ENCODE peak calls at places on chromosomes 13 and 19, in eight cellular contexts. K is IMR-90, G is GM12878, W is neural progenitor cell, F is MM.1S, Y is PC-3, R is fibroblast of lung, V is Karpas-422. D is an unnamed sample. For H3K27me3, the result is how much of the 10 kb centered on the place peaks cover.

GRCh38 chr19:5308471-5309437 is 31.9 kb downstream of the PTPRS start:
- DNase-seq in K (peak), G (no peak), W (no peak), F (no peak), Y (no peak), R (peak), V (no peak), D (no peak)

GRCh38 chr13:36986462-36987240 is 12.5 kb downstream of the ALG5 start:
- DNase-seq in K (peak), G (no peak), W (no peak), F (no peak), Y (no peak), R (no peak), V (no peak), D (no peak)

GRCh38 chr19:53957448-53958167 is 5.1 kb upstream of the CACNG8 start:
- DNase-seq in K (no peak), G (no peak), W (no peak), F (no peak), Y (peak), R (no peak), V (no peak), D (no peak)

GRCh38 chr13:31321457-31321856 is 121.7 kb downstream of the B3GLCT start:
- DNase-seq in K (no peak), G (no peak), W (no peak), F (no peak), Y (no peak), R (no peak), V (no peak), D (no peak)

GRCh38 chr13:80871481-80871880 is 530.6 kb upstream of the SPRY2 start:
- DNase-seq in K (no peak), G (no peak), W (no peak), F (no peak), Y (peak), R (peak), V (no peak), D (no peak)

GRCh38 chr19:35090795-35091214 is 24.8 kb upstream of the FXYD3 start:
- DNase-seq in K (no peak), G (no peak), W (peak), F (peak), Y (no peak), R (peak), V (no peak), D (no peak)

GRCh38 chr19:55112781-55113569 is 4.5 kb downstream of the PPP1R12C start:
- DNase-seq in K (no peak), G (no peak), W (no peak), F (no peak), Y (no peak), R (no peak), V (peak), D (no peak)

GRCh38 chr19:518292-519231 is 11.3 kb downstream of the TPGS1 start:
- DNase-seq in K (peak), G (no peak), W (peak), F (no peak), Y (no peak), R (no peak), V (no peak), D (no peak)

GRCh38 chr19:3655402-3656072 is 28.9 kb upstream of the CACTIN start:
- DNase-seq in K (peak), G (no peak), W (no peak), F (no peak), Y (peak), R (peak), V (peak), D (no peak)

GRCh38 chr13:96229356-96229755 is 139.4 kb downstream of the HS6ST3 start:
- DNase-seq in K (no peak), G (no peak), W (peak), F (peak), Y (peak), R (no peak), V (peak), D (no peak)

GRCh38 chr19:4328243-4328990 is 10.2 kb downstream of the STAP2 start:
- DNase-seq in K (peak), G (peak), W (peak), F (peak), Y (no peak), R (peak), V (peak), D (peak)

GRCh38 chr13:37381502-37381901 is 217.1 kb downstream of the POSTN start:
- DNase-seq in K (no peak), G (no peak), W (no peak), F (no peak), Y (no peak), R (peak), V (no peak), D (no peak)

GRCh38 chr19:23686622-23687423 is at the start of gene ZNF675:
- DNase-seq in K (peak), G (peak), W (peak), F (peak), Y (peak), R (peak), V (peak), D (peak)

GRCh38 chr19:7849631-7850428 is 19.8 kb downstream of the EVI5L start:
- DNase-seq in K (no peak), G (no peak), W (no peak), F (no peak), Y (peak), R (no peak), V (no peak), D (no peak)

GRCh38 chr13:94595006-94595942 is 678 bp downstream of the TGDS start:
- DNase-seq in K (peak), G (no peak), W (peak), F (peak), Y (peak), R (peak), V (peak), D (peak)

GRCh38 chr19:41226053-41226873 is 7.2 kb downstream of the AXL start:
- DNase-seq in K (peak), G (no peak), W (peak), F (no peak), Y (peak), R (peak), V (no peak), D (no peak)

GRCh38 chr19:1851581-1852293 is 3.5 kb upstream of the REXO1 start:
- DNase-seq in K (no peak), G (no peak), W (no peak), F (no peak), Y (no peak), R (no peak), V (no peak), D (peak)

GRCh38 chr19:3124630-3125029 is 11.2 kb upstream of the GNA15 start:
- DNase-seq in K (no peak), G (no peak), W (no peak), F (no peak), Y (no peak), R (no peak), V (no peak), D (no peak)

GRCh38 chr13:113187263-113187669 is 21.2 kb downstream of the PCID2 start:
- DNase-seq in K (peak), G (no peak), W (no peak), F (no peak), Y (peak), R (peak), V (no peak), D (no peak)

GRCh38 chr19:9037415-9038062 is 27.3 kb upstream of the MUC16 start:
- DNase-seq in K (no peak), G (no peak), W (no peak), F (no peak), Y (peak), R (no peak), V (no peak), D (no peak)

GRCh38 chr13:100506154-100506553 is 82.4 kb downstream of the GGACT start:
- DNase-seq in K (no peak), G (no peak), W (no peak), F (peak), Y (no peak), R (no peak), V (no peak), D (no peak)

GRCh38 chr13:97114696-97115095 is 107.4 kb upstream of the MBNL2 start:
- DNase-seq in K (no peak), G (no peak), W (peak), F (no peak), Y (no peak), R (no peak), V (no peak), D (no peak)

GRCh38 chr19:33780746-33781145 is 15.9 kb upstream of the KCTD15 start:
- DNase-seq in K (no peak), G (no peak), W (no peak), F (no peak), Y (no peak), R (peak), V (no peak), D (no peak)

GRCh38 chr19:33781536-33781935 is 15.1 kb upstream of the KCTD15 start:
- DNase-seq in K (no peak), G (no peak), W (no peak), F (no peak), Y (no peak), R (no peak), V (no peak), D (no peak)

GRCh38 chr19:33780251-33780650 is 16.4 kb upstream of the KCTD15 start:
- DNase-seq in K (no peak), G (no peak), W (no peak), F (no peak), Y (no peak), R (no peak), V (no peak), D (no peak)

GRCh38 chr19:33778089-33778791 is 18.4 kb upstream of the KCTD15 start:
- DNase-seq in K (peak), G (peak), W (peak), F (peak), Y (peak), R (peak), V (peak), D (peak)

DNA sequence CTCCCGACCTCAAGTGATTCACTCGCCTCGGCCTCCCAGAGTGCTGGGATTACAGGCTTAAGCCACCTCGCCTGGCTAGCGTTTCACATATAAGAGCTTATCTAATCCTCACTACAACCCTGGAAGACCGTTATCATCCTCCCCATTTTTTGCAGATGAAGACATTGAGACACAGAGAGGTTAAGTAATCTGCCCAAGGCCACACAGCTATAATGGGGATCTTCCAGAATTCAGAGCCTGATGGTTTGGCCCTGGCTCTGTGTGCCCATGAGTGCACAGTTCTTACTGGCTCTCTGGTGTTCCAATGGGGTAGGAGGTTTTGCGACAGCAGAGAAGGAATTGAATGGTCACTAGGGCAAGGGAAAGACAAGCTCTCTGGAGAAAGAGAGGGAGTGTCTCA is 16.8 kb upstream of the KCTD15 start:
- DNase-seq in K (no peak), G (no peak), W (no peak), F (no peak), Y (no peak), R (no peak), V (no peak), D (no peak)
- H3K27me3 ChIP-seq in K (under half), G (under half), W (under half), F (half or more), Y (under half), R (under half), V (under half), D (under half)

GRCh38 chr13:79547821-79548220 is 66.9 kb downstream of the NDFIP2 start:
- DNase-seq in K (no peak), G (no peak), W (no peak), F (no peak), Y (no peak), R (peak), V (no peak), D (no peak)
- H2AFZ ChIP-seq in K (no peak), G (no peak), W (no peak), F (no peak), Y (no peak), R (no peak), V (no peak), D (no peak)

DNA sequence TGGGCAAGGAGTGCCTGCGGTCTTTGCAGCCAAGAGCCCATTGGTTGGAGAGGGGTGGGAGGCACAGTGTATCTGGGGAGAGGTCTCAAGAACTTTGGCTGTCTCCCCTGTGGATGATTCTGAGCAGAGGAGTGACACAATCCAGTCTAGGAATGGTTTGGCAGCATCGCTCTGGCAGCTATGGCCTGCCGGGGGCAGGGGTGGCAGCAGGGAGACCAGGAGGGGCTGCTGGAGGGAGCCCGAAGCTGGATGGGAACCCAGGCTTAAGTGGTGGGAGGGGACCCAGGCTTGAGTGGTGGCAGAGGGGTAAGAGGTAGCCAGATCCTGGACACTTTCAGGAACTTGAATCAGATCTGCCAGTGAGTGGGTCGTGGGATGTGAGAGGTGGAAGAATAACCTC is 30.1 kb upstream of the C1QTNF9 start:
- DNase-seq in K (no peak), G (no peak), W (no peak), F (no peak), Y (no peak), R (no peak), V (no peak), D (no peak)
- H3K27me3 ChIP-seq in K (under half), G (under half), W (under half), F (under half), Y (under half), R (under half), V (under half), D (under half)

GRCh38 chr13:75873499-75873898 is 237.4 kb downstream of the LMO7 start:
- DNase-seq in K (no peak), G (no peak), W (no peak), F (no peak), Y (no peak), R (no peak), V (no peak), D (no peak)
- H2AFZ ChIP-seq in K (no peak), G (no peak), W (no peak), F (no peak), Y (no peak), R (no peak), V (no peak), D (no peak)

DNA sequence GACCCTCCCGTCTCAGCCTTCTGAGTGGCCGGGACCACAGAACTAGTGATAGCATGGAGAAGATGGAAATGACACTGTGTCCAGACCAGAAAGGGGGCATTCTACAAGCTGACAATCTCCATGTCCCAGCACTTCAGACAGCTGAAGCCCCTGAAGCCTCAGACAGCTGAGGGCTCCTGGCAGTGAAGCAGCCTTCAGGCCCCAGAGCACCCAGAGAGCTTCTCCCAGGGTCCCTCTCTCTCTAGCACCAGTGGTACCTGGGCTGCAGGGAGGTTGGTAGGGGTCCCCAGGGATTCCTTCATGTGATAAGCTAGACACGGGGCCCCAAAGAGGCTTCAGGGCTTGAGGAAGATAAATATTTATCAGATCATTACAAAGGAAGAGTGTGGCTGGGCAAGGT is 7.6 kb upstream of the POP4 start:
- DNase-seq in K (no peak), G (no peak), W (no peak), F (no peak), Y (no peak), R (no peak), V (no peak), D (no peak)
- H3K27me3 ChIP-seq in K (under half), G (under half), W (under half), F (half or more), Y (under half), R (under half), V (under half), D (under half)

GRCh38 chr19:43639507-43640423 is at the start of gene CADM4:
- DNase-seq in K (no peak), G (no peak), W (peak), F (no peak), Y (no peak), R (no peak), V (no peak), D (peak)
- H2AFZ ChIP-seq in K (peak), G (peak), W (peak), F (peak), Y (peak), R (peak), V (no peak), D (peak)

GRCh38 chr19:10095948-10096614 is 6.4 kb downstream of the ANGPTL6 start:
- DNase-seq in K (peak), G (no peak), W (peak), F (peak), Y (peak), R (peak), V (peak), D (no peak)
- H3K27me3 ChIP-seq in K (under half), G (under half), W (under half), F (under half), Y (under half), R (under half), V (under half), D (under half)

GRCh38 chr19:45667620-45668341 is at the start of gene GIPR:
- DNase-seq in K (peak), G (no peak), W (peak), F (no peak), Y (peak), R (peak), V (peak), D (peak)
- H2AFZ ChIP-seq in K (peak), G (peak), W (peak), F (peak), Y (peak), R (peak), V (peak), D (peak)

GRCh38 chr13:67916650-67917049 is 686.5 kb upstream of the PCDH9 start:
- DNase-seq in K (no peak), G (no peak), W (no peak), F (no peak), Y (no peak), R (no peak), V (no peak), D (no peak)

DNA sequence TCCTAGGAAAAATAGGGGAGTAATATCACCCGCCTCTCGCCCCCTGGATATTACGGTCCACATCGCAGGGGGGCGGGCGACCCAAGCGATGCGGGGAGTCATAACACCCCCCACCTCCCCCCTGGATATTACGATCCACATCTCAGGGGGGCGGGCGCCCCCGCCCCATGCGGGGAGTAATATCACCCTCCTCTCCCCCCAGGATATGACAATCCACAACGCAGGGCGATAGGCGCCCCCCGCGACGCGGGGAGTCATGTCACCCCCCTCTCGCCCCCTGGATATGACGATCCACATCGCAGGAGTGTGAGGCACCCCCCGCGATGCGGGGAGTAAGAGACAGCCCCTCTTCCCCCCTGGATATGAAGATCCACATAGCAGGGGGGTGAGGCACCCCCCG is 684.4 kb upstream of the PCDH9 start:
- DNase-seq in K (no peak), G (no peak), W (no peak), F (no peak), Y (no peak), R (no peak), V (no peak), D (no peak)
- H3K27me3 ChIP-seq in K (under half), G (under half), W (under half), F (under half), Y (under half), R (under half), V (under half), D (under half)

D was measured in DND-41.